ENCODE peak calls at places on chromosomes 4 and X, in nine cellular contexts. P, L, E, F, W, R, Y, O and S are unnamed samples.

GRCh38 chrX:135389717-135390116 is 32.0 kb upstream of the SMIM10L2A start:
- DNase-seq in Y (no peak), F (no peak), L (no peak), P (no peak), R (no peak), E (no peak), W (no peak), O (no peak), S (no peak)

GRCh38 chr4:95528388-95528787 is 20.4 kb downstream of the UNC5C start:
- DNase-seq in P (no peak), E (no peak), Y (no peak), L (no peak), F (no peak), R (no peak), W (no peak), O (no peak), S (no peak)

GRCh38 chr4:61294001-61294400 is 93.9 kb downstream of the ADGRL3 start:
- DNase-seq in L (no peak), W (no peak), P (no peak), R (no peak), F (no peak), O (no peak), E (no peak), Y (no peak), S (no peak)

GRCh38 chrX:41386222-41386990 is 52.4 kb downstream of the DDX3X start:
- DNase-seq in Y (no peak), R (no peak), O (no peak), E (no peak), W (peak), P (no peak), F (no peak), L (no peak), S (no peak)

GRCh38 chr4:184168406-184169019 is 49.2 kb downstream of the ENPP6 start:
- DNase-seq in P (peak), Y (peak), L (peak), O (peak), E (peak), W (peak), F (peak), R (no peak), S (peak)

GRCh38 chrX:52341493-52341892 is 27.3 kb upstream of the XAGE2 start:
- DNase-seq in E (no peak), F (no peak), O (no peak), P (no peak), Y (no peak), R (no peak), L (no peak), W (no peak), S (no peak)

GRCh38 chr4:31714238-31714637 is 994.1 kb downstream of the PCDH7 start:
- DNase-seq in Y (no peak), W (no peak), O (no peak), R (no peak), E (no peak), L (no peak), P (no peak), F (no peak), S (no peak)

GRCh38 chr4:141416677-141417363 is 196.1 kb downstream of the ZNF330 start:
- DNase-seq in O (no peak), Y (no peak), F (no peak), E (no peak), P (no peak), W (peak), R (no peak), L (no peak), S (no peak)

GRCh38 chr4:139950568-139950967 is 203.4 kb downstream of the MAML3 start:
- DNase-seq in L (peak), R (no peak), P (no peak), F (no peak), Y (peak), W (peak), O (peak), E (peak), S (no peak)

GRCh38 chr4:156503119-156503518 is 468.5 kb downstream of the PDGFC start:
- DNase-seq in W (no peak), E (no peak), L (no peak), O (no peak), F (no peak), Y (no peak), P (no peak), R (no peak), S (no peak)

GRCh38 chr4:167196386-167196785 is 37.9 kb downstream of the SPOCK3 start:
- DNase-seq in R (no peak), W (peak), L (no peak), E (no peak), Y (no peak), P (no peak), O (no peak), F (no peak), S (no peak)

GRCh38 chr4:156255608-156256007 is 301.9 kb upstream of the CTSO start:
- DNase-seq in E (peak), L (no peak), F (no peak), Y (no peak), W (peak), R (no peak), O (no peak), P (no peak), S (no peak)

GRCh38 chr4:138558886-138559285 is 316.7 kb upstream of the SLC7A11 start:
- DNase-seq in R (no peak), Y (no peak), F (no peak), P (no peak), E (no peak), O (no peak), W (no peak), L (no peak), S (no peak)

GRCh38 chrX:28589048-28589447 is 1.8 kb downstream of the IL1RAPL1 start:
- DNase-seq in O (no peak), F (no peak), L (no peak), E (no peak), P (no peak), W (peak), R (no peak), Y (no peak), S (no peak)

GRCh38 chr4:155040031-155040430 is 168.4 kb upstream of the NPY2R start:
- DNase-seq in W (no peak), R (no peak), P (no peak), O (no peak), F (peak), Y (no peak), L (no peak), E (no peak), S (no peak)

GRCh38 chrX:50067435-50068292 is 133.1 kb downstream of the AKAP4 start:
- DNase-seq in R (no peak), F (peak), O (peak), W (peak), E (no peak), P (no peak), Y (no peak), L (no peak), S (peak)

GRCh38 chrX:139974496-139974895 is 9.2 kb upstream of the CXorf66 start:
- DNase-seq in L (no peak), P (no peak), O (no peak), F (no peak), R (no peak), Y (no peak), E (no peak), W (no peak), S (no peak)

GRCh38 chrX:123338240-123338639 is 154.2 kb downstream of the GRIA3 start:
- DNase-seq in R (no peak), E (no peak), P (no peak), O (no peak), Y (no peak), W (peak), F (no peak), L (no peak), S (no peak)

GRCh38 chrX:132592880-132593279 is 104.0 kb upstream of the MBNL3 start:
- DNase-seq in W (no peak), E (no peak), F (no peak), R (no peak), L (no peak), O (no peak), Y (peak), P (no peak), S (peak)

GRCh38 chrX:22803353-22803752 is 196.4 kb upstream of the DDX53 start:
- DNase-seq in Y (peak), R (no peak), E (no peak), P (no peak), F (no peak), O (no peak), W (no peak), L (no peak), S (no peak)

GRCh38 chrX:121008920-121009319 is 23.4 kb upstream of the CT47A1 start:
- DNase-seq in P (no peak), O (no peak), L (no peak), W (no peak), F (no peak), Y (no peak), E (no peak), R (no peak), S (no peak)

GRCh38 chr4:7581477-7581876 is 146.7 kb upstream of the PSAPL1 start:
- DNase-seq in O (no peak), L (no peak), Y (peak), F (no peak), R (no peak), W (no peak), P (no peak), E (no peak), S (peak)

GRCh38 chr4:108247511-108248088 is 78.9 kb upstream of the LEF1 start:
- DNase-seq in W (peak), L (no peak), F (no peak), R (no peak), P (no peak), E (no peak), Y (peak), O (no peak), S (peak)

GRCh38 chr4:6331018-6331417 is 61.4 kb downstream of the WFS1 start:
- DNase-seq in O (no peak), R (no peak), L (no peak), P (no peak), Y (peak), W (no peak), E (no peak), F (peak), S (peak)

GRCh38 chrX:154840856-154841255 is 6.4 kb upstream of the SMIM9 start:
- DNase-seq in O (no peak), E (no peak), L (peak), P (no peak), F (no peak), W (peak), R (peak), Y (peak), S (no peak)

GRCh38 chrX:75781618-75782017 is 3.4 kb downstream of the MAGEE2 start:
- DNase-seq in P (no peak), F (no peak), Y (no peak), O (no peak), L (no peak), E (no peak), W (no peak), R (no peak), S (no peak)

GRCh38 chrX:129115104-129115503 is 408.2 kb downstream of the SMARCA1 start:
- DNase-seq in E (no peak), L (no peak), Y (peak), O (no peak), R (no peak), P (no peak), F (peak), W (no peak), S (peak)

GRCh38 chr4:78014889-78015886 is 41.9 kb upstream of the FRAS1 start:
- DNase-seq in Y (no peak), L (no peak), F (no peak), P (no peak), E (no peak), W (no peak), O (no peak), R (no peak), S (no peak)

GRCh38 chr4:143362392-143363046 is 25.8 kb downstream of the GAB1 start:
- DNase-seq in W (no peak), R (no peak), Y (no peak), F (no peak), O (no peak), E (no peak), L (no peak), P (no peak), S (no peak)

GRCh38 chr4:57074753-57075152 is 35.4 kb downstream of the IGFBP7 start:
- DNase-seq in F (no peak), Y (no peak), W (peak), R (peak), P (no peak), O (no peak), L (peak), E (no peak), S (peak)

GRCh38 chr4:61064636-61065035 is 135.5 kb upstream of the ADGRL3 start:
- DNase-seq in Y (no peak), P (no peak), L (no peak), O (no peak), W (no peak), E (no peak), R (no peak), F (no peak), S (no peak)

GRCh38 chrX:135411893-135412292 is 9.9 kb upstream of the SMIM10L2A start:
- DNase-seq in F (no peak), O (no peak), P (no peak), W (no peak), Y (no peak), E (no peak), R (no peak), L (no peak), S (no peak)

DNA sequence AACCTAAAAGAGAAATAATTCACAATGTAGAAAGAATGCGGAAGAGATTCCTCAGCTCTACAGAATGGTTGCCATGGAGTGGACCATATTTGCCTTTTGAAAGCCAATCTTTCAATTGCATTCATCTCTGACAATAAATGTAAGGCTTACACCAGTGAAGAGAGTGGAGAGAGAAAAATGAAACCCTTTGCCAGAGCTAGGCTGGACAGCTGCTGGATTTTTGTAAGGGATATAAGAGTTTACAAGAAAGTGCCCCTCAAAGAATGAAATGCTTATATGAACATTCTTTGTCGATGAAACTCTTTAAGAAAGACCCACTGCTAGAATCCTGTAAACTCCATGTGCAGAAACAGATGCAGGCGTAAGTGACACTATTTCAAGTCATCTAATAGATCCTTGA is 66.0 kb upstream of the FAT1 start:
- DNase-seq in W (peak), F (no peak), E (no peak), Y (no peak), L (no peak), O (no peak), P (no peak), R (no peak), S (no peak)
- H3K4me3 ChIP-seq in W (no peak), F (no peak), E (no peak), Y (no peak), L (no peak), O (no peak), P (no peak), R (no peak), S (no peak)

DNA sequence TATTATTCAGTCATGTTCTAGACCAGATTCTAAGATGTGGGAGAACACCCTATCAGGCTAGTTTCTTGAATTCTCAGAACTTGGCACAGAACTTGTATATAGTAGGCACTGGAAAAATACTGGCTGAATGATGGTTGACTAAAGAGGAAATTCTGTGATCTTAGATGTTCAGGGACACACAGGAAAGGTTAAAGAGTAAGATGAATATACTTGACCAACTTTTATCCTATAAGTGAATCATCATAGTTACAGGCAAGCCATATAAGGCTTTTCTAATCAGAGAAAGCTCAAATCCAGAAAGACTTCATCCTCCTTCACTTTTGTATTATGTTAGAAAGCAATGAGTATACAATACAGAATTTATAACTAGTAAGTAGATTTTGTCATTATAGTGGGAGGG is 53.8 kb downstream of the SEPTIN11 start:
- DNase-seq in L (no peak), E (no peak), Y (no peak), R (no peak), W (no peak), F (no peak), O (no peak), P (no peak), S (no peak)
- TF ChIP-seq CTCF in L (no peak), E (no peak), Y (no peak), R (no peak), W (no peak), F (no peak), O (no peak), P (no peak), S (no peak)

DNA sequence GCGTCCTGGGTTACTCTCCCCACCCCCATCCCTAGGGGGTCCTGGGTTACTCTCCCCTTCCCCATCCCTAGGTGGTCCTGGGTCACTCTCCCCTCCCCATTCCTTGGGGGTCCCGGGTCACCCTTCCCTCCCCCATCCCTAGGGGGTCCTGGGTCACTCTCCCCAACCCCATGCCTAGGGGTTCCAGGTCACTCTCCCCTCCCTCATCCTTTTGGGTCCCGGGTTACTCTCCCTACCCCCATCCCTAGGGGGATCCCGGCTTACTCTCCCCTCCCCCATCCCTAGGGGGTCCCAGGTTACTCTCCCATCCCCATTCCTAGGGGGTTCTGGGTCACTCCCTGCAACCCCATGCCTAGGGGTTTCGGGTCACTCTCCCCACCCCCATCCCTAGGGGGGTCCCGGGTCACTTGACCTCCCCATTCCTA is 1.4 kb downstream of the ASMTL start:
- DNase-seq in F (no peak), E (no peak), Y (no peak), P (peak), W (no peak), R (no peak), O (no peak), L (no peak), S (no peak)
- H3K4me3 ChIP-seq in F (peak), E (peak), Y (no peak), P (peak), W (no peak), R (peak), O (no peak), L (peak), S (peak)

GRCh38 chr4:65865489-65865888 is 195.2 kb upstream of the EPHA5 start:
- DNase-seq in Y (no peak), O (no peak), P (no peak), E (no peak), L (no peak), R (no peak), F (no peak), W (no peak), S (no peak)
- TF ChIP-seq CTCF in Y (no peak), O (no peak), P (no peak), E (no peak), L (peak), R (peak), F (no peak), W (peak), S (peak)

DNA sequence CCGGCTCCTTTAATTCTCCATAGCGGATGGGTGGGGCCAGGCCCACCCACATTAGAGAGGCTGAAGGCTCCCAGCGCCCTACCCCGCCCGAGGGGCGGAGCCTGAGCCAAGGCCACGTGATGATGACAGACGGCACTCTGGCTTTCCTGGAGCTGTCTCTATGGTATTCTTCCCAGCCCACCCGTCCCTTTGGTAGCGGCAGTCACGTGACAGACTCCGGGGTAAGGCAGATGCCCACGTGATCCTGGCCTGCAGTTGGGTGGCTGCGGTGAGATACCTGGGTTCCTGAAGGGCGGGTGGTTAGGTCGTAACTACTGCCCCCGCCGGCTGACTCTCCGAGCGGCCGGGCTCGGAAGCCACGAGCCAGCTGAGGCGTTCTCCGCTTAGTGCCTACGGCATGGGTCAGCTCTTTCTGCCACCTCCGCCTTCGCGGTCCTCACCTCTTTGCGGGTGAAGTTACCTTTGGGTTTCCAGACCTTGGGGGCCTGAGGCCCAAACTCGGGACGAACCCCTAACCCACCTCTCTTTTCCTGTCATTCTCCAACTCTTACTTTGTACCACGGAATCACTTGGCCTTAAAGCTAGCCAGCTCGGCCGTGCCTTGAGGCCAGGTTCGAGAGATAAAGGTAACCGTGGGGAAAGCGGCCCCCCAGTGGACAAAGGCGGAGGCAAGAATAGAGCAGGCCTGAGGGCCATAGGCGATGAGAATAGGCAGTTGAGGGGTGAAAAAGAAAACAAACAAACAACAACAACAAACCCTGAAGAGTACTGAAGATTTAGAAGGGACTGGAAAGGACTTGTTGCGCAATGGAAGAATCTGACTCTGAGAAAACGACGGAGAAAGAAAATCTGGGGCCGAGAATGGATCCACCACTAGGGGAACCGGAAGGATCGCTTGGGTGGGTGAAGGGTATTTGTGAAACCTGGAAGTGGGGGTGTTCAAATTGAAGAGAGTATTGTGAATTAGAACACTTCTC is at the start of gene RRAGB:
- DNase-seq in R (peak), O (peak), F (peak), E (peak), P (peak), Y (peak), W (peak), L (peak), S (peak)
- H3K4me3 ChIP-seq in R (peak), O (peak), F (peak), E (peak), P (peak), Y (peak), W (peak), L (peak), S (peak)